ENCODE peak calls at places on chromosomes 11 and 22, in ten cellular contexts. J is spleen, F is prostate gland, A is HCT116, H is vagina, T is GM12891, N is GM23338, Q is upper lobe of left lung, X is transverse colon, P is sigmoid colon. I is an unnamed sample.

GRCh38 chr22:42891696-42892095 is 34.6 kb upstream of the ARFGAP3 start:
- DNase-seq in J (no peak), F (no peak), A (no peak), H (no peak), T (no peak), N (no peak), Q (no peak), X (no peak), P (no peak), I (no peak)

GRCh38 chr11:70914496-70914895 is 337.9 kb downstream of the SHANK2 start:
- DNase-seq in J (no peak), F (no peak), A (no peak), H (no peak), T (no peak), N (no peak), Q (no peak), X (no peak), P (no peak), I (no peak)

GRCh38 chr11:5550440-5551095 is 2.2 kb upstream of the OR52H1 start:
- DNase-seq in J (no peak), F (no peak), A (peak), H (no peak), T (no peak), N (no peak), Q (no peak), X (no peak), P (no peak), I (no peak)

GRCh38 chr11:80307676-80308075 is 866.8 kb upstream of the TENM4 start:
- DNase-seq in J (no peak), F (no peak), A (no peak), H (no peak), T (no peak), N (no peak), Q (no peak), X (no peak), P (no peak), I (no peak)

GRCh38 chr11:56163804-56164203 is 3.7 kb upstream of the OR8K5 start:
- DNase-seq in J (no peak), F (no peak), A (no peak), H (no peak), T (no peak), N (no peak), Q (no peak), X (no peak), P (no peak), I (no peak)

GRCh38 chr11:78363018-78363619 is 54.5 kb downstream of the GAB2 start:
- DNase-seq in J (no peak), F (no peak), A (no peak), H (no peak), T (no peak), N (no peak), Q (no peak), X (no peak), P (no peak), I (no peak)

GRCh38 chr11:79018371-79018849 is 422.4 kb downstream of the TENM4 start:
- DNase-seq in J (no peak), F (no peak), A (no peak), H (no peak), T (no peak), N (no peak), Q (no peak), X (no peak), P (no peak), I (no peak)

GRCh38 chr22:20290578-20291248 is 22.6 kb upstream of the RTN4R start:
- DNase-seq in J (no peak), F (no peak), A (no peak), H (no peak), T (no peak), N (no peak), Q (peak), X (no peak), P (no peak), I (no peak)

GRCh38 chr22:19607198-19608113 is 83.2 kb upstream of the CLDN5 start:
- DNase-seq in J (no peak), F (peak), A (no peak), H (no peak), T (no peak), N (peak), Q (peak), X (peak), P (no peak), I (no peak)

GRCh38 chr11:14881794-14882193 is 10.2 kb downstream of the CYP2R1 start:
- DNase-seq in J (no peak), F (no peak), A (no peak), H (no peak), T (no peak), N (no peak), Q (no peak), X (no peak), P (no peak), I (no peak)

GRCh38 chr22:31210830-31211503 is 1.1 kb upstream of the LIMK2 start:
- DNase-seq in J (no peak), F (no peak), A (no peak), H (no peak), T (no peak), N (no peak), Q (no peak), X (peak), P (no peak), I (peak)

GRCh38 chr22:26471522-26471921 is 12.1 kb downstream of the HPS4 start:
- DNase-seq in J (no peak), F (no peak), A (peak), H (no peak), T (no peak), N (no peak), Q (no peak), X (no peak), P (no peak), I (no peak)

GRCh38 chr22:29382575-29383328 is 5.6 kb downstream of the AP1B1 start:
- DNase-seq in J (no peak), F (no peak), A (no peak), H (no peak), T (no peak), N (no peak), Q (no peak), X (peak), P (no peak), I (no peak)

GRCh38 chr11:77392842-77393241 is 81.1 kb downstream of the PAK1 start:
- DNase-seq in J (no peak), F (no peak), A (no peak), H (no peak), T (no peak), N (no peak), Q (no peak), X (no peak), P (no peak), I (no peak)

GRCh38 chr22:19782533-19782932 is 22.0 kb downstream of the TBX1 start:
- DNase-seq in J (peak), F (no peak), A (no peak), H (no peak), T (no peak), N (no peak), Q (no peak), X (no peak), P (no peak), I (no peak)

GRCh38 chr11:110565690-110566336 is 136.1 kb downstream of the FDX1 start:
- DNase-seq in J (no peak), F (peak), A (no peak), H (no peak), T (no peak), N (peak), Q (peak), X (no peak), P (no peak), I (no peak)

GRCh38 chr11:106691807-106692365 is 326.4 kb downstream of the GUCY1A2 start:
- DNase-seq in J (no peak), F (no peak), A (no peak), H (no peak), T (no peak), N (no peak), Q (no peak), X (no peak), P (no peak), I (no peak)

GRCh38 chr11:110337570-110338193 is 41.3 kb upstream of the RDX start:
- DNase-seq in J (no peak), F (no peak), A (peak), H (no peak), T (no peak), N (peak), Q (no peak), X (no peak), P (no peak), I (no peak)

GRCh38 chr22:30705710-30706651 is 11.3 kb downstream of the OSBP2 start:
- DNase-seq in J (peak), F (no peak), A (peak), H (no peak), T (no peak), N (no peak), Q (no peak), X (peak), P (no peak), I (no peak)

GRCh38 chr22:50250249-50250554 is 863 bp downstream of the HDAC10 start:
- DNase-seq in J (no peak), F (no peak), A (no peak), H (no peak), T (no peak), N (no peak), Q (no peak), X (no peak), P (no peak), I (no peak)

GRCh38 chr22:30192427-30192826 is 54.1 kb downstream of the LIF start:
- DNase-seq in J (no peak), F (no peak), A (no peak), H (no peak), T (no peak), N (no peak), Q (no peak), X (no peak), P (no peak), I (no peak)

GRCh38 chr11:115272925-115273324 is 231.3 kb downstream of the CADM1 start:
- DNase-seq in J (no peak), F (no peak), A (no peak), H (no peak), T (no peak), N (no peak), Q (no peak), X (no peak), P (no peak), I (no peak)

GRCh38 chr11:126655807-126656128 is 300.3 kb downstream of the ST3GAL4 start:
- DNase-seq in J (no peak), F (peak), A (no peak), H (no peak), T (no peak), N (no peak), Q (no peak), X (no peak), P (no peak), I (no peak)

GRCh38 chr11:108199446-108200321 is 22.8 kb downstream of the NPAT start:
- DNase-seq in J (no peak), F (no peak), A (no peak), H (no peak), T (no peak), N (peak), Q (no peak), X (no peak), P (no peak), I (no peak)

GRCh38 chr11:106794058-106794457 is 224.2 kb downstream of the GUCY1A2 start:
- DNase-seq in J (no peak), F (no peak), A (no peak), H (no peak), T (no peak), N (no peak), Q (no peak), X (no peak), P (no peak), I (no peak)

GRCh38 chr11:8732748-8733241 is 50.2 kb downstream of the RPL27A start:
- DNase-seq in J (peak), F (peak), A (no peak), H (no peak), T (no peak), N (no peak), Q (peak), X (peak), P (peak), I (no peak)

GRCh38 chr11:7977251-7977917 is 9.8 kb upstream of the EIF3F start:
- DNase-seq in J (no peak), F (no peak), A (no peak), H (no peak), T (no peak), N (peak), Q (no peak), X (no peak), P (no peak), I (no peak)

GRCh38 chr11:47359586-47359985 is 7.1 kb upstream of the MYBPC3 start:
- DNase-seq in J (peak), F (no peak), A (no peak), H (no peak), T (no peak), N (no peak), Q (peak), X (no peak), P (no peak), I (no peak)

GRCh38 chr22:27420817-27421361 is 380.7 kb downstream of the MN1 start:
- DNase-seq in J (peak), F (peak), A (no peak), H (no peak), T (no peak), N (no peak), Q (peak), X (peak), P (peak), I (peak)

DNA sequence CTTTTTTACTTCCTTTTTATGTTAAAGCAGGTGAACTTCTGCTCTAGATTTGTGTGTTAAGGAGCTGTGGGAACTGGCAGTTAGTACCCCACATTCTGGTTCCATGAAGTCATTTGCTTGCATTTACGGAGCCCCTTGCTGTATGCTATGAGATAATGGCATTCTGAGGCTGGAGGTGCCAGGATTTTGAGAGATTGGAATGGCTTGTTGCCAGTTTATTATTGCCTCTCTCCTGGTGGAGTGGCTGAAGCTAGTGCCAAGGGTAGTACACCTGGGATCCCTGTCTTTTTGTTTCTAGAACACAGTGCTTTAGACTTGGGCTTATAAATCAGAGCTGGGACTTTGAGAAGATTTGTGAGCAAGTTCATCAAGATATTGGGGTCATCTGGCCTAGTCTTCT is 73.8 kb downstream of the STIM1 start:
- DNase-seq in J (no peak), F (no peak), A (no peak), H (no peak), T (no peak), N (no peak), Q (no peak), X (no peak), P (no peak), I (no peak)
- TF ChIP-seq POLR2AphosphoS5 in J (no peak), F (no peak), A (no peak), H (no peak), T (no peak), N (no peak), Q (no peak), X (no peak), P (no peak), I (no peak)

GRCh38 chr11:119680899-119681370 is 48.1 kb downstream of the NECTIN1 start:
- DNase-seq in J (no peak), F (peak), A (no peak), H (no peak), T (no peak), N (no peak), Q (no peak), X (no peak), P (no peak), I (no peak)
- TF ChIP-seq POLR2AphosphoS5 in J (no peak), F (peak), A (no peak), H (peak), T (no peak), N (no peak), Q (no peak), X (no peak), P (no peak), I (peak)

GRCh38 chr11:133964356-133964755 is 7.6 kb upstream of the IGSF9B start:
- DNase-seq in J (no peak), F (no peak), A (no peak), H (no peak), T (no peak), N (no peak), Q (no peak), X (no peak), P (no peak), I (no peak)

GRCh38 chr11:133966147-133966546 is 9.4 kb upstream of the IGSF9B start:
- DNase-seq in J (no peak), F (no peak), A (no peak), H (no peak), T (no peak), N (no peak), Q (peak), X (no peak), P (no peak), I (peak)

GRCh38 chr11:133966924-133967598 is 10.3 kb upstream of the IGSF9B start:
- DNase-seq in J (peak), F (no peak), A (no peak), H (no peak), T (no peak), N (peak), Q (peak), X (peak), P (peak), I (no peak)

GRCh38 chr11:133967599-133968238 is 11.0 kb upstream of the IGSF9B start:
- DNase-seq in J (no peak), F (no peak), A (no peak), H (no peak), T (no peak), N (no peak), Q (no peak), X (no peak), P (no peak), I (no peak)

DNA sequence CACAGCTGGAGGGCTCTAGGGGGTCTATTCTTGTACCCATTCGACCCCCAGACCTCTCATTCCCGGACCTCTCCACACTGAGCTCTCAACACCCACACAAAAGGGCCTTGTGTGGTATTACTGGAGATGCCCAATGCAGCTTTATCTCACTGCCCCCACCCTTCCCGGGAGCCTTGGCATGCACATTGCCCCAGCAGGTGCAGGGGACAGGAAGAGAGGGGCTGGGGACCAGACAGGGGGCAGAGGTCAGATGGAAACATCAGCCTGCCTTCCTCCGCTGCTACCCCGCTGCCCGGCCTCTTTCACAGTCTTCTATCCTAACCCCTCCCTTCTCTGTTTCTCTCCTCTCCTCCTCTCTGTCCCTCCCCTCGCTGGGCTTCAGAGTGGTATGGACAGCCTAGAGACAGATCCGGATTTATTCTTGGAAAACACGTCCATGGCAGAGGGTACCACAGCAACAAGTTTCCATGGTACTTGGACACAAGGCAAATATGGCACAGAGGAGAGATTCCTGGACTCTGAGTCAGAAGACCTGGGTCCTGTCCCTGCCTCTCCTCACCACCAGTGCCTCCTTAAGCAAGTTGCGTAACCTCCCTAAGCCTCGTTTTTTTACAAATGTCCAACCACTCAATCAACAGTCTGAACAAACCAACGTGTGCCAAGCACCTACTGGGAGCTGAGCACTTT is 8.3 kb upstream of the IGSF9B start:
- DNase-seq in J (no peak), F (no peak), A (no peak), H (no peak), T (no peak), N (no peak), Q (no peak), X (no peak), P (peak), I (no peak)
- TF ChIP-seq POLR2AphosphoS5 in J (no peak), F (no peak), A (no peak), H (no peak), T (no peak), N (no peak), Q (no peak), X (no peak), P (peak), I (no peak)

GRCh38 chr11:95524328-95525036 is 265.1 kb downstream of the FAM76B start:
- DNase-seq in J (no peak), F (no peak), A (no peak), H (no peak), T (no peak), N (no peak), Q (no peak), X (no peak), P (no peak), I (no peak)
- TF ChIP-seq POLR2AphosphoS5 in J (no peak), F (no peak), A (no peak), H (no peak), T (no peak), N (no peak), Q (no peak), X (no peak), P (no peak), I (no peak)

DNA sequence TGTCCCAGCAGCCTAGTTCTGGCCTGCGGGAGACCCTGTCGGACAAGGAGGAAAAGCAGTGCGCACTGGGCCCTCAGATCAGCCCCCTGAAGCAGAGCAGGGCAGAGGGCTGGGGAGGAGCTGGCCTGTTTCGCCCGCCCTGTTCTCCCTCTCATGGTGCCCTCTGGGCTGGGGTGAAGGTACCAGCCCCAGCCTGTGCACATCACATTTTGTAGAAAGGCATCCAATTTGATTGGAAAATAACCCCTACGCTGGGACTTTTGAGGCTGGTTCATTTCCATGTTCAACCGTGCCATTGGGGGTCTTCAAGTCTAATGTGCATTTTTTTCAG is 836 bp upstream of the NAP1L4 start:
- DNase-seq in J (no peak), F (no peak), A (no peak), H (no peak), T (no peak), N (no peak), Q (no peak), X (no peak), P (no peak), I (no peak)
- TF ChIP-seq POLR2AphosphoS5 in J (no peak), F (no peak), A (no peak), H (no peak), T (no peak), N (no peak), Q (no peak), X (no peak), P (no peak), I (no peak)

GRCh38 chr22:37681556-37682049 is 4.5 kb upstream of the NOL12 start:
- DNase-seq in J (peak), F (peak), A (peak), H (no peak), T (peak), N (peak), Q (no peak), X (peak), P (peak), I (peak)

GRCh38 chr22:37678372-37678771 is 2.9 kb downstream of the LGALS1 start:
- DNase-seq in J (no peak), F (no peak), A (no peak), H (no peak), T (no peak), N (no peak), Q (peak), X (no peak), P (no peak), I (no peak)

GRCh38 chr22:37681001-37681424 is 5.1 kb upstream of the NOL12 start:
- DNase-seq in J (no peak), F (no peak), A (no peak), H (no peak), T (no peak), N (no peak), Q (no peak), X (no peak), P (no peak), I (no peak)

GRCh38 chr22:37679670-37680069 is 4.2 kb downstream of the LGALS1 start:
- DNase-seq in J (no peak), F (no peak), A (no peak), H (peak), T (no peak), N (no peak), Q (no peak), X (no peak), P (no peak), I (no peak)

DNA sequence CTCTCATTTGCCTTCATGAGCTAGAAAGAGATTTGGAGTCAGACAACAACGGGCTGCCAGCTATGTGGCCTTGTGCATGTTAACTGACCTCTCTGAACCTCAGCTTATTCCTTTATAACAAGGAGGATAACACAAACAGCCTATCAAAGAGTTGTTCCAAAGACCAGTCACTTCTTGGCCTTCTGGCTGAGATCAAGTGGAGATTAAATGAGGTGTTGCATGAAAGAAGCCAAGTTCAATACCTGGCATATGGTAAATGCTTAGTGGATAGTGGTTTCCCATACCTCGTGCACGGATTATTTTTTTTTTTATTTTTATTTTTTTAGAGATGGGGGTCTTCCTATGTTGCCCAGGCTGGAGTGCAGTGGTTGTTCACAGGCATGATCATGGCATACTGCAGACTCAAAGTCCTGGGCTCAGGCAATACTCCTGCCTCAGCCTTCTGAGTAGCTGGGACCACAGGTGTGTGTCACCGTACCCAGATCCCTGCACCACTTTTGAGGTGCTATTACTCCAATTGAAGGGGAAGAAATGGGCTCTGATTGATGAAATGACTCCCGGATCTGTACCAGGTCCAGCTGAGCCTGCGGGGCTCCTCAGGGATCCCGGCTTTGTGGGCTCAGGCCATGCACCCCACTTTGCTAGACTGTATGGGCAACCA is 4.9 kb downstream of the LGALS1 start:
- DNase-seq in J (no peak), F (no peak), A (no peak), H (no peak), T (no peak), N (no peak), Q (no peak), X (no peak), P (no peak), I (no peak)
- TF ChIP-seq POLR2AphosphoS5 in J (no peak), F (no peak), A (peak), H (no peak), T (no peak), N (no peak), Q (no peak), X (no peak), P (no peak), I (no peak)

I was measured in suprapubic skin.